ENCODE peak calls at places on chromosomes 16 and 17, in eight cellular contexts. G is BJ, K is thyroid gland, I is kidney epithelial cell, B is GM23248, A is heart left ventricle, E is breast epithelium, R is neural progenitor cell. O is an unnamed sample.
A peak's percentile ranks its signal among the peaks of the same experiment; 100 is the strongest.

GRCh38 chr16:69123894-69124293 is 8.5 kb downstream of the CHTF8 start:
- DNase-seq in G (no peak), K (peak; percentile 64), I (no peak), B (peak; percentile 81), A (peak; percentile 44), E (no peak), R (peak; percentile 79), O (peak; percentile 40)

GRCh38 chr17:75468779-75469373 is 12.4 kb downstream of the TMEM94 start:
- DNase-seq in G (no peak), K (no peak), I (no peak), B (no peak), A (no peak), E (no peak), R (no peak), O (no peak)

GRCh38 chr17:4304417-4305027 is 40.7 kb upstream of the ANKFY1 start:
- DNase-seq in G (no peak), K (peak; percentile 21), I (no peak), B (peak; percentile 64), A (peak; percentile 21), E (no peak), R (peak; percentile 69), O (no peak)

GRCh38 chr16:47142469-47143328 is 1.0 kb downstream of the NETO2 start:
- DNase-seq in G (no peak), K (peak; percentile 29), I (no peak), B (peak; percentile 61), A (peak; percentile 11), E (no peak), R (peak; percentile 68), O (peak; percentile 37)

GRCh38 chr17:17868637-17869522 is 32.1 kb upstream of the SREBF1 start:
- DNase-seq in G (no peak), K (no peak), I (no peak), B (no peak), A (peak; percentile 60), E (no peak), R (peak; percentile 69), O (no peak)

GRCh38 chr16:80300876-80301275 is 239.9 kb upstream of the DYNLRB2 start:
- DNase-seq in G (peak; percentile 74), K (no peak), I (peak; percentile 18), B (peak; percentile 70), A (no peak), E (peak; percentile 30), R (no peak), O (peak; percentile 83)

GRCh38 chr17:45646288-45646988 is 137.7 kb upstream of the CRHR1 start:
- DNase-seq in G (no peak), K (no peak), I (no peak), B (no peak), A (peak; percentile 9), E (no peak), R (no peak), O (no peak)

GRCh38 chr16:53611151-53611802 is 92.4 kb downstream of the RPGRIP1L start:
- DNase-seq in G (no peak), K (no peak), I (no peak), B (no peak), A (no peak), E (no peak), R (no peak), O (no peak)

GRCh38 chr17:57051886-57052342 is 33.1 kb upstream of the AKAP1 start:
- DNase-seq in G (no peak), K (no peak), I (no peak), B (no peak), A (no peak), E (no peak), R (peak; percentile 35), O (no peak)

GRCh38 chr17:4204676-4205075 is 59.1 kb downstream of the ANKFY1 start:
- DNase-seq in G (peak; percentile 89), K (peak; percentile 27), I (no peak), B (peak; percentile 99), A (peak; percentile 18), E (peak; percentile 68), R (no peak), O (peak; percentile 96)

GRCh38 chr17:4583796-4584124 is 569 bp upstream of the SMTNL2 start:
- DNase-seq in G (no peak), K (no peak), I (no peak), B (peak; percentile 30), A (no peak), E (no peak), R (peak; percentile 81), O (no peak)

GRCh38 chr16:49505556-49505955 is 132.0 kb downstream of the C16orf78 start:
- DNase-seq in G (no peak), K (no peak), I (no peak), B (no peak), A (no peak), E (no peak), R (no peak), O (no peak)

GRCh38 chr17:48671697-48672171 is 45.6 kb upstream of the HOXB9 start:
- DNase-seq in G (peak; percentile 13), K (peak; percentile 86), I (peak; percentile 45), B (peak; percentile 87), A (peak; percentile 77), E (peak; percentile 65), R (peak; percentile 80), O (peak; percentile 41)

GRCh38 chr17:48625502-48626201 is 506 bp downstream of the HOXB9 start:
- DNase-seq in G (no peak), K (peak; percentile 26), I (no peak), B (peak; percentile 55), A (no peak), E (no peak), R (peak; percentile 63), O (no peak)

GRCh38 chr17:728911-729310 is 3.5 kb upstream of the TLCD3A start:
- DNase-seq in G (no peak), K (no peak), I (no peak), B (no peak), A (no peak), E (no peak), R (no peak), O (no peak)

GRCh38 chr17:13725286-13725990 is 123.7 kb upstream of the HS3ST3A1 start:
- DNase-seq in G (no peak), K (no peak), I (no peak), B (peak; percentile 82), A (no peak), E (no peak), R (no peak), O (peak; percentile 63)

GRCh38 chr17:75830168-75831031 is 13.8 kb downstream of the UNC13D start:
- DNase-seq in G (no peak), K (no peak), I (no peak), B (peak; percentile 20), A (no peak), E (no peak), R (peak; percentile 71), O (no peak)

DNA sequence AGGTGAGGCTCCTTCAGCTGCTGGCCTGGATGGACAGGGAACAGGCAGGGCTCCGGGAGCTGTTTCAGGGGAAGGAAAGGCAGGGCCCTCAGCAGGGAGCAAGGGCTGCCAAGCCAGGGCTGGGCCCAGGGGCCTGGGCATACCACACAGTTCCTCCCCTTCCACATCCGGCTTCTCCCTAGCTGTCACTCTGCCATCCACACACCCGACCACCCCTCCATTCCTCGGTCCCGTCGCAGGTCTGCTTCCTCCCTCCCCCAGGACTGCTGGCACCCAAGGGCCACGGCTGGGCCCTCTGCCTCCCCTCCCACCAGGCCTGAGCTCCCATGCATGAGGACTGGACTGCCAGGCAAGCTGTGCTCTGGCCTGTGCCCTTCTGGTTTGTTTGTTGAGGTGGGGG is 24.0 kb downstream of the CDIP1 start:
- DNase-seq in G (no peak), K (no peak), I (no peak), B (no peak), A (no peak), E (no peak), R (no peak), O (no peak)
- H3K27me3 ChIP-seq in G (no peaks in the 10 kb centered on the region), K (no peaks in the 10 kb centered on the region), I (no peaks in the 10 kb centered on the region), B (no peaks in the 10 kb centered on the region), A (no peaks in the 10 kb centered on the region), E (no peaks in the 10 kb centered on the region), R (no peaks in the 10 kb centered on the region), O (no peaks in the 10 kb centered on the region)

GRCh38 chr16:55376045-55376444 is 52.0 kb downstream of the IRX6 start:
- DNase-seq in G (no peak), K (peak; percentile 53), I (no peak), B (no peak), A (no peak), E (no peak), R (no peak), O (no peak)

GRCh38 chr16:55370762-55371482 is 46.9 kb downstream of the IRX6 start:
- DNase-seq in G (no peak), K (peak; percentile 69), I (peak; percentile 1), B (peak; percentile 79), A (peak; percentile 76), E (peak; percentile 56), R (peak; percentile 93), O (peak; percentile 14)

GRCh38 chr16:55376567-55377167 is 52.7 kb downstream of the IRX6 start:
- DNase-seq in G (no peak), K (no peak), I (no peak), B (no peak), A (no peak), E (no peak), R (no peak), O (no peak)

GRCh38 chr16:55373489-55373832 is 49.5 kb downstream of the IRX6 start:
- DNase-seq in G (no peak), K (no peak), I (no peak), B (no peak), A (no peak), E (no peak), R (no peak), O (no peak)

GRCh38 chr16:55372792-55373488 is 48.9 kb downstream of the IRX6 start:
- DNase-seq in G (no peak), K (no peak), I (no peak), B (peak; percentile 7), A (peak; percentile 67), E (no peak), R (no peak), O (no peak)
- H3K27me3 ChIP-seq in G (peaks cover 8% of the 10 kb centered on the region), K (no peaks in the 10 kb centered on the region), I (peaks cover 4% of the 10 kb centered on the region), B (peaks cover 42% of the 10 kb centered on the region), A (no peaks in the 10 kb centered on the region), E (no peaks in the 10 kb centered on the region), R (peaks cover 30% of the 10 kb centered on the region), O (peaks cover 26% of the 10 kb centered on the region)

GRCh38 chr17:50205931-50206505 is 4.6 kb upstream of the COL1A1 start:
- DNase-seq in G (no peak), K (no peak), I (no peak), B (peak; percentile 11), A (peak; percentile 3), E (no peak), R (no peak), O (no peak)

GRCh38 chr17:50204431-50204830 is 3.0 kb upstream of the COL1A1 start:
- DNase-seq in G (no peak), K (no peak), I (no peak), B (no peak), A (no peak), E (no peak), R (no peak), O (no peak)

GRCh38 chr17:50203589-50204345 is 2.3 kb upstream of the COL1A1 start:
- DNase-seq in G (peak; percentile 99), K (no peak), I (no peak), B (peak; percentile 99), A (no peak), E (no peak), R (no peak), O (peak; percentile 97)

GRCh38 chr17:50206604-50207293 is 5.3 kb upstream of the COL1A1 start:
- DNase-seq in G (no peak), K (no peak), I (no peak), B (peak; percentile 85), A (peak; percentile 44), E (no peak), R (peak; percentile 85), O (peak; percentile 55)

GRCh38 chr17:50205111-50205821 is 3.8 kb upstream of the COL1A1 start:
- DNase-seq in G (no peak), K (no peak), I (no peak), B (peak; percentile 68), A (peak; percentile 55), E (no peak), R (no peak), O (peak; percentile 40)
- H3K27me3 ChIP-seq in G (no peaks in the 10 kb centered on the region), K (peaks cover 10% of the 10 kb centered on the region), I (no peaks in the 10 kb centered on the region), B (no peaks in the 10 kb centered on the region), A (peaks cover 11% of the 10 kb centered on the region), E (peaks cover 14% of the 10 kb centered on the region), R (peaks cover 37% of the 10 kb centered on the region), O (no peaks in the 10 kb centered on the region)

GRCh38 chr16:77579283-77579985 is 142.9 kb upstream of the NUDT7 start:
- DNase-seq in G (no peak), K (no peak), I (no peak), B (peak; percentile 44), A (no peak), E (no peak), R (no peak), O (no peak)
- H3K27me3 ChIP-seq in G (no peaks in the 10 kb centered on the region), K (no peaks in the 10 kb centered on the region), I (no peaks in the 10 kb centered on the region), B (peaks cover 4% of the 10 kb centered on the region), A (no peaks in the 10 kb centered on the region), E (no peaks in the 10 kb centered on the region), R (no peaks in the 10 kb centered on the region), O (no peaks in the 10 kb centered on the region)

O was measured in astrocyte.